ENCODE peak calls at places on chromosomes 7 and 10, in six cellular contexts. E, H, Z, V, S and N are unnamed samples.

GRCh38 chr10:69004821-69005220 is 16.2 kb downstream of the KIFBP start:
- DNase-seq in E (no peak), H (peak; percentile 10), Z (no peak), V (no peak), S (no peak), N (no peak)

GRCh38 chr7:23106801-23107713 is 1.5 kb downstream of the KLHL7 start:
- DNase-seq in E (no peak), H (no peak), Z (no peak), V (no peak), S (no peak), N (no peak)

GRCh38 chr10:129005804-129006203 is 461.2 kb upstream of the MGMT start:
- DNase-seq in E (no peak), H (no peak), Z (no peak), V (no peak), S (no peak), N (no peak)

GRCh38 chr7:75662579-75663301 is 76.0 kb downstream of the HIP1 start:
- DNase-seq in E (no peak), H (no peak), Z (peak; percentile 80), V (no peak), S (no peak), N (peak; percentile 24)

GRCh38 chr7:48389977-48390376 is 218.7 kb downstream of the ABCA13 start:
- DNase-seq in E (no peak), H (no peak), Z (no peak), V (no peak), S (no peak), N (no peak)

GRCh38 chr7:31084226-31084625 is 32.1 kb downstream of the ADCYAP1R1 start:
- DNase-seq in E (no peak), H (no peak), Z (no peak), V (no peak), S (no peak), N (peak; percentile 32)

GRCh38 chr10:130016095-130016494 is 52.0 kb upstream of the EBF3 start:
- DNase-seq in E (no peak), H (no peak), Z (no peak), V (no peak), S (no peak), N (no peak)

GRCh38 chr10:16597656-16598055 is 76.0 kb upstream of the C1QL3 start:
- DNase-seq in E (no peak), H (no peak), Z (no peak), V (no peak), S (no peak), N (no peak)

GRCh38 chr7:132009778-132010177 is 453.4 kb upstream of the PODXL start:
- DNase-seq in E (no peak), H (no peak), Z (no peak), V (no peak), S (no peak), N (no peak)

GRCh38 chr10:131833446-131834080 is 67.2 kb upstream of the PPP2R2D start:
- DNase-seq in E (no peak), H (no peak), Z (no peak), V (no peak), S (no peak), N (peak; percentile 67)

GRCh38 chr10:21494221-21495001 is 31.1 kb downstream of the SKIDA1 start:
- DNase-seq in E (no peak), H (no peak), Z (peak; percentile 48), V (no peak), S (no peak), N (no peak)

GRCh38 chr10:129966370-129966769 is 2.3 kb upstream of the EBF3 start:
- DNase-seq in E (no peak), H (no peak), Z (no peak), V (peak; percentile 16), S (no peak), N (no peak)

GRCh38 chr10:27724287-27724686 is 21.3 kb downstream of the MKX start:
- DNase-seq in E (no peak), H (no peak), Z (no peak), V (no peak), S (no peak), N (no peak)

GRCh38 chr10:75233444-75234016 is 2.2 kb downstream of the COMTD1 start:
- DNase-seq in E (peak; percentile 61), H (no peak), Z (no peak), V (no peak), S (no peak), N (no peak)

GRCh38 chr7:131605280-131605878 is 49.0 kb upstream of the PODXL start:
- DNase-seq in E (no peak), H (peak; percentile 54), Z (no peak), V (no peak), S (peak; percentile 94), N (no peak)

GRCh38 chr7:27245124-27245797 is 2.7 kb downstream of the EVX1 start:
- DNase-seq in E (no peak), H (no peak), Z (no peak), V (no peak), S (no peak), N (no peak)

GRCh38 chr7:95101422-95101821 is 194.0 kb downstream of the PPP1R9A start:
- DNase-seq in E (no peak), H (no peak), Z (no peak), V (no peak), S (no peak), N (no peak)

GRCh38 chr10:122404576-122404975 is 30.1 kb downstream of the PLEKHA1 start:
- DNase-seq in E (no peak), H (no peak), Z (no peak), V (no peak), S (no peak), N (no peak)

GRCh38 chr10:31321396-31321941 is 2.5 kb downstream of the ZEB1 start:
- DNase-seq in E (peak; percentile 72), H (no peak), Z (no peak), V (no peak), S (peak; percentile 51), N (no peak)

GRCh38 chr7:31735991-31736982 is 49.3 kb downstream of the PPP1R17 start:
- DNase-seq in E (no peak), H (peak; percentile 65), Z (peak; percentile 13), V (peak; percentile 7), S (peak; percentile 76), N (no peak)

GRCh38 chr10:106226123-106226522 is 938.4 kb downstream of the SORCS1 start:
- DNase-seq in E (no peak), H (no peak), Z (no peak), V (no peak), S (no peak), N (no peak)

GRCh38 chr10:72353963-72354355 is 760 bp downstream of the DNAJB12 start:
- DNase-seq in E (no peak), H (no peak), Z (no peak), V (no peak), S (no peak), N (no peak)

GRCh38 chr7:21947056-21947455 is 1.4 kb upstream of the CDCA7L start:
- DNase-seq in E (no peak), H (no peak), Z (no peak), V (no peak), S (no peak), N (no peak)

GRCh38 chr7:28037220-28038010 is 143.2 kb downstream of the JAZF1 start:
- DNase-seq in E (no peak), H (peak; percentile 99), Z (peak; percentile 62), V (no peak), S (no peak), N (no peak)

GRCh38 chr7:135745702-135746312 is 2.8 kb downstream of the FAM180A start:
- DNase-seq in E (no peak), H (peak; percentile 94), Z (no peak), V (no peak), S (no peak), N (peak; percentile 92)

GRCh38 chr10:58457761-58458616 is 54.7 kb upstream of the BICC1 start:
- DNase-seq in E (no peak), H (peak; percentile 71), Z (no peak), V (no peak), S (no peak), N (no peak)

GRCh38 chr10:127928021-127928806 is 21.3 kb downstream of the PTPRE start:
- DNase-seq in E (no peak), H (peak; percentile 24), Z (no peak), V (no peak), S (no peak), N (no peak)

GRCh38 chr10:84308021-84308420 is 20.4 kb upstream of the CCSER2 start:
- DNase-seq in E (no peak), H (no peak), Z (no peak), V (no peak), S (no peak), N (no peak)

GRCh38 chr10:78717200-78717599 is 351.6 kb upstream of the ZMIZ1 start:
- DNase-seq in E (no peak), H (no peak), Z (no peak), V (no peak), S (no peak), N (no peak)

GRCh38 chr10:88651131-88651541 is 13.1 kb upstream of the LIPF start:
- DNase-seq in E (no peak), H (peak; percentile 94), Z (no peak), V (no peak), S (no peak), N (no peak)

GRCh38 chr10:95211606-95212279 is 17.7 kb downstream of the ACSM6 start:
- DNase-seq in E (no peak), H (no peak), Z (no peak), V (no peak), S (no peak), N (no peak)

GRCh38 chr7:148819697-148820332 is 64.3 kb downstream of the EZH2 start:
- DNase-seq in E (no peak), H (peak; percentile 20), Z (no peak), V (no peak), S (no peak), N (no peak)

GRCh38 chr10:3427316-3427715 is 254.7 kb upstream of the PITRM1 start:
- DNase-seq in E (no peak), H (no peak), Z (no peak), V (no peak), S (no peak), N (no peak)